ENCODE peak calls at places on chromosomes 13 and 19, in four cellular contexts. U is frontal cortex, Y is IMR-90, S is stromal cell of bone marrow. E is an unnamed sample.

GRCh38 chr19:2210206-2210605 is 25.9 kb downstream of the PLEKHJ1 start:
- DNase-seq in Y (no peak), S (no peak), U (no peak), E (no peak)

GRCh38 chr19:55535579-55536350 is 1.2 kb downstream of the SBK2 start:
- DNase-seq in S (no peak), Y (no peak), U (no peak), E (no peak)

GRCh38 chr13:29674532-29674931 is 79.0 kb upstream of the SLC7A1 start:
- DNase-seq in S (no peak), U (no peak), Y (peak), E (no peak)

GRCh38 chr19:2063824-2064223 is 12.8 kb upstream of the MKNK2 start:
- DNase-seq in S (no peak), Y (no peak), U (no peak), E (no peak)

GRCh38 chr19:45972081-45972943 is 1.4 kb downstream of the NOVA2 start:
- DNase-seq in U (peak), S (no peak), Y (no peak), E (no peak)

GRCh38 chr13:49536144-49536873 is 40.6 kb downstream of the PHF11 start:
- DNase-seq in U (no peak), Y (no peak), S (no peak), E (no peak)

GRCh38 chr19:37594064-37594981 is at the start of the genes ZNF540 and ZNF571:
- DNase-seq in U (peak), Y (peak), S (peak), E (peak)

GRCh38 chr13:28423010-28423409 is 71.9 kb downstream of the FLT1 start:
- DNase-seq in U (no peak), Y (no peak), S (no peak), E (no peak)

GRCh38 chr13:113064534-113065405 is 40.8 kb upstream of the F7 start:
- DNase-seq in U (no peak), Y (peak), S (peak), E (peak)

GRCh38 chr13:22883262-22883840 is 297.4 kb upstream of the SGCG start:
- DNase-seq in Y (no peak), S (no peak), U (no peak), E (no peak)

GRCh38 chr13:112467236-112467635 is 91.1 kb downstream of the SPACA7 start:
- DNase-seq in S (no peak), Y (no peak), U (no peak), E (no peak)

GRCh38 chr13:30441304-30441703 is 19.0 kb downstream of the UBE2L5 start:
- DNase-seq in U (no peak), S (no peak), Y (peak), E (no peak)

GRCh38 chr19:19138110-19138981 is at the start of gene TMEM161A:
- DNase-seq in S (peak), Y (peak), U (peak), E (peak)

GRCh38 chr19:35995655-35995993 is 636 bp downstream of the SDHAF1 start:
- DNase-seq in U (no peak), Y (peak), S (no peak), E (no peak)

GRCh38 chr19:47658431-47659383 is 49.8 kb downstream of the BICRA start:
- DNase-seq in Y (no peak), S (no peak), U (no peak), E (no peak)

GRCh38 chr13:49740870-49741269 is 49.6 kb upstream of the EBPL start:
- DNase-seq in S (no peak), U (no peak), Y (no peak), E (no peak)

GRCh38 chr13:113275387-113275786 is 21.7 kb upstream of the LAMP1 start:
- DNase-seq in U (no peak), Y (peak), S (peak), E (no peak)

GRCh38 chr13:58889474-58889873 is 1257.9 kb downstream of the PCDH17 start:
- DNase-seq in S (no peak), Y (no peak), U (no peak), E (no peak)

GRCh38 chr19:7961930-7962626 is 18.6 kb upstream of the TIMM44 start:
- DNase-seq in U (no peak), Y (no peak), S (no peak), E (no peak)

GRCh38 chr19:944663-945241 is 18.9 kb downstream of the ARID3A start:
- DNase-seq in U (no peak), S (no peak), Y (no peak), E (no peak)

GRCh38 chr13:59568306-59568705 is 595.4 kb downstream of the DIAPH3 start:
- DNase-seq in Y (no peak), S (no peak), U (no peak), E (no peak)

GRCh38 chr13:112605531-112605990 is 17.6 kb upstream of the TUBGCP3 start:
- DNase-seq in U (no peak), S (no peak), Y (no peak), E (no peak)

GRCh38 chr13:46401432-46401831 is 14.4 kb upstream of the RUBCNL start:
- DNase-seq in U (no peak), S (no peak), Y (no peak), E (no peak)

GRCh38 chr19:50460161-50460765 is 16.0 kb upstream of the EMC10 start:
- DNase-seq in Y (peak), U (no peak), S (no peak), E (no peak)

GRCh38 chr13:61600360-61601033 is 184.8 kb upstream of the PCDH20 start:
- DNase-seq in U (no peak), S (no peak), Y (no peak), E (no peak)

GRCh38 chr19:29380581-29380980 is 145.2 kb upstream of the VSTM2B start:
- DNase-seq in Y (no peak), U (no peak), S (no peak), E (no peak)

GRCh38 chr13:32309812-32310706 is 5.1 kb downstream of the ZAR1L start:
- DNase-seq in U (no peak), Y (peak), S (no peak), E (no peak)

GRCh38 chr19:46661020-46661731 is at the start of gene DACT3:
- DNase-seq in S (peak), Y (peak), U (peak), E (peak)

GRCh38 chr13:24745861-24746617 is 17.9 kb upstream of the RNF17 start:
- DNase-seq in U (no peak), Y (no peak), S (no peak), E (no peak)

GRCh38 chr19:18764591-18765051 is 26.5 kb downstream of the COMP start:
- DNase-seq in Y (no peak), S (no peak), U (no peak), E (no peak)

GRCh38 chr19:33377586-33378475 is 4.3 kb downstream of the CEBPG start:
- DNase-seq in U (no peak), S (no peak), Y (no peak), E (no peak)

GRCh38 chr19:11612816-11613511 is 15.7 kb downstream of the ZNF627 start:
- DNase-seq in S (no peak), Y (no peak), U (no peak), E (no peak)

GRCh38 chr13:113552079-113552478 is 32.5 kb upstream of the TFDP1 start:
- DNase-seq in S (no peak), Y (no peak), U (no peak), E (no peak)

GRCh38 chr13:76769238-76769859 is 116.9 kb downstream of the KCTD12 start:
- DNase-seq in Y (no peak), U (no peak), S (peak), E (peak)

GRCh38 chr19:31496076-31496475 is 146.8 kb upstream of the TSHZ3 start:
- DNase-seq in S (no peak), Y (no peak), U (no peak), E (no peak)

GRCh38 chr13:23289917-23290357 is 109.2 kb downstream of the SGCG start:
- DNase-seq in Y (peak), S (peak), U (no peak), E (peak)

E was measured in GM04503.